ENCODE peak calls at places on chromosomes 1 and 21, in five cellular contexts. Q is GM12878, B is stomach, R is breast epithelium, G is body of pancreas. P is an unnamed sample. For H3K4me1 and H3K27me3, the result is how much of the 10 kb centered on the place peaks cover.

GRCh38 chr1:42933610-42934009 is 25.1 kb downstream of the SLC2A1 start:
- DNase-seq in Q (no peak), B (no peak), R (no peak), G (peak), P (peak)

GRCh38 chr1:184563308-184563707 is 176.5 kb downstream of the C1orf21 start:
- DNase-seq in Q (no peak), B (no peak), R (no peak), G (no peak), P (no peak)

GRCh38 chr1:200150721-200151120 is 123.2 kb downstream of the NR5A2 start:
- DNase-seq in Q (peak), B (no peak), R (no peak), G (no peak), P (no peak)

GRCh38 chr1:98468111-98468717 is 193.3 kb upstream of the SNX7 start:
- DNase-seq in Q (no peak), B (no peak), R (no peak), G (no peak), P (no peak)

GRCh38 chr1:98072047-98072446 is 151.2 kb upstream of the DPYD start:
- DNase-seq in Q (no peak), B (no peak), R (no peak), G (no peak), P (no peak)

GRCh38 chr1:165884690-165885304 is 57.4 kb downstream of the UCK2 start:
- DNase-seq in Q (no peak), B (no peak), R (no peak), G (no peak), P (no peak)

GRCh38 chr1:228471762-228472398 is 15.3 kb upstream of the RNF187 start:
- DNase-seq in Q (no peak), B (no peak), R (no peak), G (no peak), P (no peak)

GRCh38 chr1:159932296-159933285 is 7.3 kb upstream of the TAGLN2 start:
- DNase-seq in Q (no peak), B (no peak), R (no peak), G (no peak), P (peak)

GRCh38 chr1:31848381-31848897 is 32.6 kb upstream of the SPOCD1 start:
- DNase-seq in Q (no peak), B (no peak), R (no peak), G (no peak), P (peak)

GRCh38 chr1:153072806-153073726 is 1.7 kb upstream of the SPRR2B start:
- DNase-seq in Q (no peak), B (no peak), R (no peak), G (no peak), P (no peak)

GRCh38 chr21:25835397-25835796 is 100.6 kb downstream of the GABPA start:
- DNase-seq in Q (no peak), B (no peak), R (no peak), G (no peak), P (no peak)

GRCh38 chr1:161074676-161075368 is 5.1 kb upstream of the ARHGAP30 start:
- DNase-seq in Q (no peak), B (no peak), R (no peak), G (no peak), P (no peak)

GRCh38 chr1:67564193-67564592 is 120.8 kb upstream of the GADD45A start:
- DNase-seq in Q (no peak), B (no peak), R (no peak), G (no peak), P (peak)

GRCh38 chr1:159428536-159428935 is 3.5 kb upstream of the OR10J4 start:
- DNase-seq in Q (no peak), B (no peak), R (no peak), G (no peak), P (no peak)

GRCh38 chr1:243946946-243947345 is 96.9 kb upstream of the AKT3 start:
- DNase-seq in Q (no peak), B (no peak), R (no peak), G (no peak), P (no peak)

GRCh38 chr1:203584040-203584439 is 42.6 kb upstream of the ATP2B4 start:
- DNase-seq in Q (no peak), B (no peak), R (no peak), G (no peak), P (no peak)

GRCh38 chr21:29939859-29940245 is at the start of gene GRIK1:
- DNase-seq in Q (no peak), B (no peak), R (no peak), G (peak), P (no peak)

GRCh38 chr21:33064623-33064996 is 5.3 kb upstream of the OLIG1 start:
- DNase-seq in Q (no peak), B (no peak), R (no peak), G (no peak), P (no peak)
- H3K4me1 ChIP-seq in Q (under half), B (under half), R (under half), G (under half), P (under half)

GRCh38 chr1:9900142-9901043 is 9.7 kb downstream of the CTNNBIP1 start:
- DNase-seq in Q (no peak), B (peak), R (no peak), G (peak), P (peak)
- TF ChIP-seq POLR2A in Q (peak), B (peak), R (no peak), G (peak), P (peak)

DNA sequence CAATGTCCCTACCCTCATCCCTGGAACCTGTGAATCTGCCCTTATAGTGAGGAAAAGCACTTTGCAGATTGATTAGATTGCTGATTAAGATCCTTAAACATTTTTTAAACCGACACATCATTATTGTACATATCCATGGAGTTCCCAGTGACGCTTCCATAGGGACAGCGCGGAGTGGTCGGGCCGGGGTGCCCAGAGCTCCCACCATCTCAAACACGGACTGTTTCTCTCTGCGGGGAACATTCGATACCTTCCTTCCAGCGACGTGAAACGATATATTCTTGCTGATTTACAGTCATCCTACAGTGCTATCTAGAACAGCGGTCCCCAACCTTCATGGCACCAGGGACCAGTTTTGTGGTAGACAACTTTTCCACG is 4.0 kb downstream of the KRTAP10-12 start:
- DNase-seq in Q (no peak), B (no peak), R (no peak), G (no peak), P (no peak)
- H3K27me3 ChIP-seq in Q (under half), B (under half), R (under half), G (under half), P (under half)

GRCh38 chr1:5988596-5989285 is 3.5 kb downstream of the NPHP4 start:
- DNase-seq in Q (no peak), B (no peak), R (no peak), G (no peak), P (no peak)
- H3K4me1 ChIP-seq in Q (under half), B (under half), R (under half), G (under half), P (under half)

GRCh38 chr1:6554031-6554906 is at the start of gene NOL9:
- DNase-seq in Q (peak), B (peak), R (peak), G (peak), P (peak)
- TF ChIP-seq POLR2A in Q (peak), B (no peak), R (no peak), G (peak), P (no peak)

GRCh38 chr1:169729991-169730390 is 3.9 kb downstream of the SELE start:
- DNase-seq in Q (no peak), B (no peak), R (no peak), G (no peak), P (no peak)

GRCh38 chr1:169731446-169731845 is 2.4 kb downstream of the SELE start:
- DNase-seq in Q (no peak), B (no peak), R (no peak), G (no peak), P (no peak)

GRCh38 chr1:169733924-169734323 is at the start of gene SELE:
- DNase-seq in Q (no peak), B (no peak), R (no peak), G (no peak), P (no peak)
- H3K27me3 ChIP-seq in Q (under half), B (under half), R (under half), G (under half), P (under half)

GRCh38 chr1:225611537-225612223 is 41.2 kb downstream of the ENAH start:
- DNase-seq in Q (no peak), B (peak), R (no peak), G (peak), P (no peak)
- H3K4me1 ChIP-seq in Q (under half), B (half or more), R (under half), G (under half), P (under half)